ENCODE peak calls at places on chromosomes 5 and 9, in seven cellular contexts. X is dorsolateral prefrontal cortex, J is stomach, O is AG09309, G is PC-3, C is spleen, E is ascending aorta. N is an unnamed sample.

GRCh38 chr5:132008961-132009680 is 2.3 kb downstream of the ACSL6 start:
- DNase-seq in J (no peak), E (no peak), G (peak; percentile 21), X (peak; percentile 34), O (no peak), C (peak; percentile 31), N (peak; percentile 78)

GRCh38 chr5:14056039-14056438 is 87.1 kb upstream of the TRIO start:
- DNase-seq in O (no peak), C (no peak), G (no peak), E (no peak), X (no peak), J (no peak), N (no peak)

GRCh38 chr5:37208883-37209808 is 40.0 kb downstream of the CPLANE1 start:
- DNase-seq in C (no peak), J (no peak), E (no peak), X (no peak), G (no peak), O (no peak), N (no peak)

GRCh38 chr5:136780518-136780917 is 415.2 kb upstream of the TRPC7 start:
- DNase-seq in E (no peak), G (peak; percentile 9), J (no peak), O (no peak), X (no peak), C (no peak), N (no peak)

GRCh38 chr5:82610686-82611085 is 332.5 kb upstream of the RPS23 start:
- DNase-seq in E (no peak), J (no peak), X (no peak), C (no peak), O (no peak), G (no peak), N (no peak)

GRCh38 chr9:138062196-138062595 is 184.6 kb downstream of the CACNA1B start:
- DNase-seq in E (no peak), J (no peak), O (no peak), X (no peak), G (no peak), C (no peak), N (no peak)

GRCh38 chr9:29150606-29151005 is 1577.3 kb upstream of the C9orf72 start:
- DNase-seq in E (no peak), C (no peak), X (no peak), O (no peak), J (no peak), G (peak; percentile 46), N (peak; percentile 33)

GRCh38 chr5:35651002-35651756 is 33.5 kb downstream of the SPEF2 start:
- DNase-seq in C (no peak), G (peak; percentile 82), E (no peak), X (no peak), J (peak; percentile 27), O (peak; percentile 34), N (peak; percentile 67)

GRCh38 chr5:2701592-2701991 is 49.9 kb downstream of the IRX2 start:
- DNase-seq in X (no peak), E (peak; percentile 45), G (no peak), C (no peak), O (no peak), J (no peak), N (no peak)

GRCh38 chr5:179325296-179326031 is 19.8 kb downstream of the ADAMTS2 start:
- DNase-seq in C (peak; percentile 61), O (no peak), G (no peak), X (no peak), E (no peak), J (no peak), N (no peak)

GRCh38 chr5:96875805-96876291 is 452 bp upstream of the ERAP2 start:
- DNase-seq in E (no peak), O (no peak), J (no peak), X (no peak), C (no peak), G (no peak), N (no peak)

GRCh38 chr5:168747987-168748777 is 169.0 kb upstream of the PANK3 start:
- DNase-seq in E (no peak), X (no peak), G (peak; percentile 31), J (no peak), O (no peak), C (peak; percentile 72), N (peak; percentile 29)

GRCh38 chr5:102691434-102691833 is 63.7 kb upstream of the PAM start:
- DNase-seq in X (no peak), J (no peak), O (no peak), C (no peak), G (no peak), E (no peak), N (peak; percentile 22)

GRCh38 chr9:109797509-109797908 is 17.5 kb downstream of the PALM2AKAP2 start:
- DNase-seq in J (no peak), G (no peak), E (no peak), O (no peak), X (no peak), C (no peak), N (no peak)

GRCh38 chr9:69121155-69122085 is 52.7 kb upstream of the TJP2 start:
- DNase-seq in O (no peak), J (peak; percentile 66), C (peak; percentile 85), E (peak; percentile 74), X (peak; percentile 39), G (peak; percentile 50), N (peak; percentile 43)

GRCh38 chr5:171162602-171163001 is 146.4 kb upstream of the TLX3 start:
- DNase-seq in O (no peak), G (peak; percentile 46), E (no peak), J (no peak), X (no peak), C (no peak), N (peak; percentile 29)

GRCh38 chr9:129307227-129307970 is 129.3 kb upstream of the IER5L start:
- DNase-seq in G (no peak), J (peak; percentile 3), X (no peak), E (no peak), C (no peak), O (no peak), N (peak; percentile 32)

GRCh38 chr9:16612627-16613026 is 257.8 kb downstream of the BNC2 start:
- DNase-seq in C (no peak), J (no peak), E (no peak), X (no peak), G (no peak), O (no peak), N (no peak)

GRCh38 chr5:145834917-145835838 is at the start of gene PRELID2:
- DNase-seq in J (peak; percentile 94), O (peak; percentile 46), C (peak; percentile 92), E (peak; percentile 93), X (peak; percentile 78), G (peak; percentile 88), N (peak; percentile 85)

DNA sequence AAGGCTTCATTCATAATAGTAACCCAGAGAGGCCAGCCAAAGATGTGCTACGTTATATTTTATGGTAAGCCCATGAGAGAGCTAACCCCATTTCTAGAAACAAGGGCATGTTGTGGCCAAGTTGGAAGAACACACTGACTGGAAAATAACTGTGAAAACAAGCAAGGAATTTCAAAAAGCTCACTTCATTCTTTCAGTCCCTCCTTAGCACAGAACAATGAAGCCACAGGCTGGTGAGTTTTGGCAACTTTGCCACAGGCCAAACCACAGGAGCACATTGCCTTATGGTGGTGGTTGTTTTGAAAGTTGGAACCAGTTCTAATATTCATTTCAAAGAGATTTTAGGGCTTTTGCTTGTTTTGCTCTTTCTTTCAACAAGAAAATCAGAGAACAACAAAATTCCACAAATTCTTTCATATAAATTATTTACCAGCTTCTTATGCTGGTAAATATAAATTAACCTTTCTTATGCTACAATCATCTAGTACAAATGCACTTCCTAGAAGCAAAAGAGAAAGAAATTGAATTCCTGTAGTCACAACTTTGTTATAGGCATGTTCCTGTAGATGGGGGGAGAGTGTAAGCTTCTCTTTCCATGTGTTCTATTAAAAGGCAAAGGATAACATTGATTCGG is 225.4 kb upstream of the RFX3 start:
- DNase-seq in E (no peak), C (no peak), J (no peak), G (peak; percentile 57), X (no peak), O (peak; percentile 75), N (peak; percentile 8)
- TF ChIP-seq CTCF in E (no peak), C (no peak), J (no peak), G (no peak), X (no peak), O (no peak), N (no peak)

DNA sequence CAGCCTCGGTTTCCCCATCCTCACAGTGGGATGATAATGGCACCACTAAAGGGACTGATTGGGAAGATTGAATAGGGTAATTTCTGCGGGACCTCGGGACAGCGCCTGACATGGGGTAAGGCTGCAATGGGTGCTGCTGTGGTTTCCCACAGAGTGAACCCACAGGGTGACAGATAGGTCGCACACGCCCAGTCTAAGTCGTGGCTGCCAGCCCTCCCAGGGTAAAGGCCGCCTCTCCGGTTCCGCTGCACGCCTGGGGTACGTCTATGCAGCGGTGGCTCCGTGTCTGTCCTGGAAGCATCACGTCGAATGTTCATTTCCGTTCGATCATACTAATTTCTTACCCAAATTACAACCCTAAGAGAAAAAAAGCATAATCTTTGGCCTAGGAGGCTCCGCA is 631 bp downstream of the CFAP77 start:
- DNase-seq in C (peak; percentile 73), E (no peak), J (no peak), O (no peak), G (no peak), X (no peak), N (no peak)
- H3K4me3 ChIP-seq in C (peak overlapping the region; percentile 62), E (peak overlapping the region; percentile 59), J (peak overlapping the region; percentile 66), O (no peak overlapping the region), G (peak overlapping the region; percentile 63), X (peak overlapping the region; percentile 47), N (no peak overlapping the region)

DNA sequence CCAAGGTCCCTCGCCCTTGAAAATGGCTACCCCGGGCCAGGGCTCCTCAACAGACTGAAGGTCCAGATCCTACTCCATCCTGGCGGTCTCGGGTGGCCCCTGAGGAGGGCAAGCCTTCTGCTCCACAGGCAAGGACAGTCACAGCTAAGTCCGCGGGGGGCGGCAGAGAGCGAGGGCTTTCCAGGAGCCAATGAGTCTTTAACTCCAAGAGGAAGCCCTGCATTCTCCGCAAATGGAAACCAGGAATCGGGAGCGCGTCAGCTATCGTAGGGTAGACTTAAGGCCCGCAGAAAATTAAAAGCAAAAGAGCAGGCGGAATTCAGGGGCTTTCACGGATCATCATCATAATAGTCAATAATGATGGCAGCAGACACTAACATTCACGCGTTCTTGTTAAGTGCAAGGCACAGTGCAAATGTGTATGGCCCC is 87.8 kb upstream of the TNFAIP8 start:
- DNase-seq in O (peak; percentile 67), J (peak; percentile 93), E (peak; percentile 98), G (peak; percentile 90), X (peak; percentile 85), C (peak; percentile 96), N (peak; percentile 94)
- TF ChIP-seq CTCF in O (peak; percentile 25), J (peak; percentile 27), E (peak; percentile 68), G (no peak), X (peak; percentile 59), C (peak; percentile 29), N (peak; percentile 37)

GRCh38 chr5:45695011-45695667 is 1.0 kb downstream of the HCN1 start:
- DNase-seq in C (no peak), J (no peak), X (peak; percentile 19), E (no peak), G (no peak), O (no peak), N (no peak)
- H3K4me3 ChIP-seq in C (peak overlapping the region; percentile 30), J (peak overlapping the region; percentile 36), X (peak overlapping the region; percentile 56), E (peak overlapping the region; percentile 39), G (no peak overlapping the region), O (no peak overlapping the region), N (no peak overlapping the region)

N was measured in epithelial cell of esophagus.